ENCODE peak calls at places on chromosomes 13 and 19, in ten cellular contexts. R is GM13976; M is astrocyte of the cerebellum; D is HL-60; V is AG04450; O is fibroblast of the aortic adventitia; U is lung; F is glutamatergic neuron; K is gastrocnemius medialis; Z is CD8-positive, alpha-beta T cell. L is an unnamed sample.

GRCh38 chr19:39409886-39410619 is 2.4 kb upstream of the PLEKHG2 start:
- DNase-seq in R (peak; percentile 77), M (no peak), D (peak; percentile 76), V (no peak), O (peak; percentile 65), U (peak; percentile 75), F (peak; percentile 56), K (peak; percentile 82), Z (peak; percentile 77), L (peak; percentile 84)

GRCh38 chr13:52104624-52105023 is 24.2 kb downstream of the NEK5 start:
- DNase-seq in R (no peak), M (no peak), D (peak; percentile 44), V (no peak), O (peak; percentile 65), U (no peak), F (no peak), K (no peak), Z (no peak), L (no peak)

GRCh38 chr19:46478356-46478986 is 7.1 kb upstream of the PNMA8A start:
- DNase-seq in R (no peak), M (no peak), D (no peak), V (no peak), O (peak; percentile 52), U (no peak), F (no peak), K (no peak), Z (no peak), L (no peak)

GRCh38 chr13:111853766-111854165 is 213.2 kb upstream of the SOX1 start:
- DNase-seq in R (no peak), M (no peak), D (no peak), V (no peak), O (no peak), U (no peak), F (no peak), K (no peak), Z (no peak), L (no peak)

GRCh38 chr13:78139765-78140164 is 221.1 kb upstream of the EDNRB start:
- DNase-seq in R (no peak), M (no peak), D (no peak), V (no peak), O (no peak), U (no peak), F (no peak), K (no peak), Z (no peak), L (no peak)

GRCh38 chr13:50598338-50598737 is 245.2 kb downstream of the DLEU7 start:
- DNase-seq in R (no peak), M (no peak), D (no peak), V (no peak), O (no peak), U (no peak), F (no peak), K (no peak), Z (no peak), L (no peak)

GRCh38 chr19:54312011-54312410 is 955 bp downstream of the LILRA5 start:
- DNase-seq in R (no peak), M (no peak), D (no peak), V (no peak), O (no peak), U (no peak), F (no peak), K (no peak), Z (no peak), L (no peak)

GRCh38 chr19:53037101-53038097 is 7.1 kb upstream of the ERVV-2 start:
- DNase-seq in R (no peak), M (no peak), D (no peak), V (no peak), O (peak; percentile 51), U (no peak), F (peak; percentile 76), K (no peak), Z (no peak), L (no peak)

GRCh38 chr19:29645911-29646310 is 19.4 kb upstream of the PLEKHF1 start:
- DNase-seq in R (no peak), M (no peak), D (peak; percentile 45), V (no peak), O (peak; percentile 92), U (no peak), F (no peak), K (peak; percentile 34), Z (no peak), L (no peak)

GRCh38 chr19:3369337-3370213 is 3.2 kb downstream of the NFIC start:
- DNase-seq in R (peak; percentile 76), M (no peak), D (peak; percentile 51), V (no peak), O (no peak), U (no peak), F (no peak), K (peak; percentile 83), Z (no peak), L (peak; percentile 75)

DNA sequence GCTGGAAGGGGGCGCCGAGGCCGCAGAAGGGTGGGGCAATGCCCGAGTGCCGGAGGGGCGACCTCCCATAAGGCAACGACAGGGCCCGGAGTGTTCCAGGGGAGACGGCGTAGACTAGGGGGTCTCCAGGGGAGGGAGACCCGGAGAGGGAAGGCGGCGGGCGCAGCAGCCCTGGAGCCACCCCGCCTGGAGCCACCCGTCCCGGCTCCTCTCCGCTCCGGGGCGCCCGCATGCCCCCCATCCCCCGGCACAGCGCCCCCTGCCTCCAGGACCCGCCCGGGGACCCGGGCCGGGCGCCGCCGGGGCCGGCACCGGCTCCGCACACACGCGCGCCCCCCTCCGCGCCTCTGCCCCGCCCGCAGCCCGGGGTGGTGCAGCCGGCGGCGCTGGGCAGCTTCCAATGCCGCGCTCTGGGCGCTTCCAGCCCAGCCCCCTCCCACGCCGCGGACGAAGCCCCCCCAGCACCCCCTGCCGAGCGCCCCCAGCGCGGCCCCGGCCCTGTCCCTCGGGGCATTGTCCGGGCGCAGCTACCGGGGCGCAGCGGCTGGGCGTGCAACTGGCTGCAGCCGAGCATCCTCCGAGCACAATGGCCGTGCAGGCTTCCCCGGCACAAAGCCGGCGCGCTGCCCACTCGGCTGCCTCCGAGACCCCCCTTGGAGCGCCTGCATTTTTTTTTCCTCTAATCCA is 519 bp downstream of the PTPRS start:
- DNase-seq in R (peak; percentile 68), M (no peak), D (no peak), V (no peak), O (no peak), U (no peak), F (peak; percentile 73), K (no peak), Z (no peak), L (peak; percentile 73)
- TF ChIP-seq CTCF in R (no peak), M (no peak), D (no peak), V (no peak), O (no peak), U (no peak), F (peak; percentile 17), K (no peak), Z (no peak), L (peak; percentile 41)

GRCh38 chr19:31338069-31338767 is 11.0 kb downstream of the TSHZ3 start:
- DNase-seq in R (no peak), M (no peak), D (peak; percentile 30), V (no peak), O (peak; percentile 75), U (no peak), F (peak; percentile 83), K (no peak), Z (no peak), L (no peak)
- TF ChIP-seq CTCF in R (no peak), M (peak; percentile 79), D (peak; percentile 20), V (peak; percentile 85), O (peak; percentile 84), U (no peak), F (peak; percentile 73), K (peak; percentile 28), Z (peak; percentile 41), L (no peak)

GRCh38 chr13:37806666-37807065 is 62.9 kb downstream of the TRPC4 start:
- DNase-seq in R (no peak), M (no peak), D (no peak), V (no peak), O (no peak), U (no peak), F (no peak), K (no peak), Z (no peak), L (no peak)
- TF ChIP-seq CTCF in R (no peak), M (no peak), D (no peak), V (no peak), O (peak; percentile 9), U (no peak), F (no peak), K (no peak), Z (no peak), L (no peak)

GRCh38 chr19:1512671-1513491 is at the start of gene ADAMTSL5:
- DNase-seq in R (peak; percentile 91), M (no peak), D (no peak), V (no peak), O (peak; percentile 42), U (no peak), F (no peak), K (peak; percentile 60), Z (peak; percentile 80), L (peak; percentile 90)
- TF ChIP-seq CTCF in R (peak; percentile 49), M (no peak), D (no peak), V (no peak), O (peak; percentile 1), U (no peak), F (no peak), K (peak; percentile 26), Z (no peak), L (peak; percentile 55)

GRCh38 chr13:97268772-97269171 is 46.6 kb downstream of the MBNL2 start:
- DNase-seq in R (no peak), M (no peak), D (no peak), V (no peak), O (no peak), U (no peak), F (no peak), K (no peak), Z (no peak), L (no peak)
- TF ChIP-seq CTCF in R (no peak), M (peak; percentile 7), D (no peak), V (peak; percentile 26), O (no peak), U (no peak), F (no peak), K (no peak), Z (no peak), L (no peak)

GRCh38 chr19:40489882-40490230 is 23.1 kb downstream of the SPTBN4 start:
- DNase-seq in R (no peak), M (no peak), D (no peak), V (no peak), O (no peak), U (no peak), F (no peak), K (no peak), Z (no peak), L (no peak)

GRCh38 chr19:40486017-40486416 is 19.2 kb downstream of the SPTBN4 start:
- DNase-seq in R (no peak), M (no peak), D (no peak), V (no peak), O (no peak), U (no peak), F (no peak), K (no peak), Z (no peak), L (no peak)
- TF ChIP-seq CTCF in R (no peak), M (no peak), D (no peak), V (no peak), O (no peak), U (no peak), F (no peak), K (no peak), Z (no peak), L (no peak)

L was measured in GM13977.